ENCODE peak calls at places on chromosome 15, in four cellular contexts. G is upper lobe of right lung, M is dorsolateral prefrontal cortex, Y is lung. J is an unnamed sample.

GRCh38 chr15:57251941-57252340 is 124.4 kb upstream of the CGNL1 start:
- DNase-seq in G (no peak), M (no peak), Y (no peak), J (no peak)

GRCh38 chr15:78853500-78853899 is 19.2 kb upstream of the MORF4L1 start:
- DNase-seq in G (no peak), Y (no peak), M (no peak), J (no peak)

GRCh38 chr15:40103124-40103858 is 5.4 kb downstream of the BMF start:
- DNase-seq in G (peak), Y (peak), M (peak), J (no peak)

GRCh38 chr15:85598203-85598602 is 196.5 kb downstream of the KLHL25 start:
- DNase-seq in M (no peak), G (no peak), Y (no peak), J (no peak)

GRCh38 chr15:80308002-80308401 is 56.0 kb upstream of the CTXND1 start:
- DNase-seq in M (no peak), G (peak), Y (no peak), J (no peak)

GRCh38 chr15:41281236-41281635 is 50.2 kb downstream of the CHP1 start:
- DNase-seq in M (no peak), G (no peak), Y (no peak), J (no peak)

GRCh38 chr15:40567111-40567510 is 2.0 kb upstream of the RPUSD2 start:
- DNase-seq in G (no peak), M (no peak), Y (no peak), J (no peak)

GRCh38 chr15:25805006-25805405 is 58.1 kb downstream of the ATP10A start:
- DNase-seq in G (no peak), Y (no peak), M (no peak), J (no peak)

GRCh38 chr15:44038801-44039200 is 156.3 kb downstream of the FRMD5 start:
- DNase-seq in M (no peak), Y (no peak), G (no peak), J (no peak)

GRCh38 chr15:80328496-80328895 is 75.7 kb upstream of the ARNT2 start:
- DNase-seq in M (no peak), Y (no peak), G (no peak), J (no peak)

GRCh38 chr15:36769110-36769509 is 189.7 kb downstream of the CDIN1 start:
- DNase-seq in M (no peak), G (no peak), Y (no peak), J (no peak)

GRCh38 chr15:40307421-40308165 is at the start of gene PLCB2:
- DNase-seq in M (no peak), G (peak), Y (peak), J (peak)

GRCh38 chr15:78327442-78327841 is 12.7 kb upstream of the CRABP1 start:
- DNase-seq in M (no peak), G (no peak), Y (no peak), J (no peak)

GRCh38 chr15:90914240-90915080 is 11.4 kb downstream of the MAN2A2 start:
- DNase-seq in G (peak), Y (no peak), M (no peak), J (no peak)

DNA sequence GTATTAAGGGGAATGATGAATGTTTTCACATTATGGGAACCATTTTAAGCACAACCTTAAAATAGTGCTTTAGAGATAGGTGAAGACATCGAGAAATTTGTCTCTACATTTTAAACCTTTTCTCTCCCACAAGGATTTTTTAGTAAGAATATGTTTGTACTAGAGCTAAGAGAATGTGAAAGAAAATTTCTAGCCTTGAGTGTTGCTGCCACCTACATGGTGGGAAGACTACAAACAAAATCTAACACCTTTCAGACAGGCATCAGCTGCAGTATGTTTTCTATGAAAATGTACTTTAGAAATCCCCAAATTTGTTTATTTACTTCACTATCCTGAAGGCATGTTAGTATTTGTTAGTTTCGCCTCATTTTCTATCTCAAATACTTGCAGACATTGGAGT is 247.4 kb downstream of the WDR72 start:
- DNase-seq in M (no peak), Y (no peak), G (no peak), J (no peak)
- TF ChIP-seq CTCF in M (peak), Y (no peak), G (no peak), J (no peak)

DNA sequence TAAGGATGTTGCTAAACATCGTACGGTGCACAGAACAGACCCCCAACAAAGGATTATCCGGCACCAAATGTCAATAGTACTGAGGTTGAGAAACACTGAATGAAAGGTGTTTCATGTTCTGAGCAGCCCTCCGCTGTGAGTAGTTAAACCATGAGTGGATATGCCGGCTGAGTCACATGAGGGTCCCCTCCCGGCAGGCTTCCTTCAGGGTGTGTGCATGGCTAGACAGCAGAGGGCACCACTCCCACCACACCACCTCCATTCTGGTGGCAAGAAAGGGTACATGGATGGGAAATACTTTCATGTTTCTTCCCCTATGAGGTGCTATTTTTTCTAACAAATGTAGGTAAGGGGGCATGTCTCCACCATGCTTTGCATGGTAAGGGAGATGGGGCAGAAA is 128.3 kb upstream of the SEMA6D start:
- DNase-seq in G (no peak), Y (no peak), M (no peak), J (no peak)
- TF ChIP-seq CTCF in G (no peak), Y (no peak), M (no peak), J (no peak)

GRCh38 chr15:29021901-29022300 is 136.1 kb downstream of the APBA2 start:
- DNase-seq in G (no peak), M (peak), Y (no peak), J (no peak)
- TF ChIP-seq CTCF in G (no peak), M (no peak), Y (no peak), J (no peak)

GRCh38 chr15:68278345-68279217 is 1.0 kb downstream of the FEM1B start:
- DNase-seq in G (no peak), Y (no peak), M (no peak), J (no peak)
- TF ChIP-seq CTCF in G (no peak), Y (no peak), M (no peak), J (peak)

GRCh38 chr15:66233487-66234415 is 19.8 kb downstream of the MEGF11 start:
- DNase-seq in Y (no peak), M (peak), G (no peak), J (no peak)
- TF ChIP-seq CTCF in Y (no peak), M (no peak), G (no peak), J (no peak)

GRCh38 chr15:52789601-52790165 is 453 bp downstream of the ONECUT1 start:
- DNase-seq in G (no peak), Y (no peak), M (no peak), J (peak)

GRCh38 chr15:52789008-52789600 is 1.0 kb downstream of the ONECUT1 start:
- DNase-seq in G (no peak), Y (no peak), M (no peak), J (no peak)

GRCh38 chr15:52791776-52792175 is 1.6 kb upstream of the ONECUT1 start:
- DNase-seq in Y (no peak), M (no peak), G (no peak), J (no peak)

GRCh38 chr15:52790166-52790708 is at the start of gene ONECUT1:
- DNase-seq in Y (no peak), M (peak), G (no peak), J (peak)

DNA sequence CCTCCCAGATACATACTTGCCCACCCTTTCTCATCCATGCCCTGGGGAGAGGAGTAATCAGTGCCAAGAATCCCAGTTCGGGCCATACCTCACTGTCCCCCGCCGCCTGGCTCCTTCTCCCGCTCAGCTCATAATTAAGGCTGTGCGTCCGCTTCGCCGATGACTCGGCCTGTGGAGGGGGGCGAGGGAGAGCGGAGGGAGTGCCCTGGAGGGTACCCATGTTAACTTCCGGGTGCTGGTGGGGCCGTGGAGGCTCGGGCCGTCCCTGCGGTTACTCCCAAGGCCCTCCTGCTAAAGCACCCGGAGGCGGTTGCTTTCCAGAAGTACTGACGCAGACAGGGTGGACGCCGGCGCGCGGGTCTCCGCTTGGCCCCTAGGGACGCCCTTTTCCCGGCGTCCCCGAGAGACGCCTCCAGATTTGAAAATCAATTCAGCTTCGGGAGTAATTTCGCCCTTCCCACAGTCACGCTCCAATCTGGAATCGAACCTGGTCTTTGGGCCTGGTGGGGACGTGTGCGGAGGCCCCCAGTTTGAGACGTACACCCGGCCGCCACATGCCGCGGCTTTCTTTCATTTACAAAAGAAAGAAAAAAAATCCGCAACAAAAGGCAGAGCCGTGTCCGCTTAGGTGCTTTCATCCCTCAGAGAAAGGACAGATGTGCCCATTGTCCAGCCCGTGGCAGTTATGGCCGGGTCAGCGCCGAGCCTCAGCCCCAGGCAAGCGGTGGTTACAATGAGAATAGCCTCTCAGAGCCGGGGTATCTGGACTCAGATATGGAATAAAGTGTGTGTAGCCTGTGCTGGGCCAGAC is 1.0 kb upstream of the ONECUT1 start:
- DNase-seq in G (no peak), M (no peak), Y (no peak), J (no peak)
- TF ChIP-seq CTCF in G (peak), M (no peak), Y (no peak), J (no peak)

GRCh38 chr15:96477227-96477626 is 146.7 kb downstream of the NR2F2 start:
- DNase-seq in Y (no peak), G (no peak), M (no peak), J (no peak)
- TF ChIP-seq CTCF in Y (no peak), G (no peak), M (no peak), J (no peak)

GRCh38 chr15:66187271-66187670 is 66.3 kb downstream of the MEGF11 start:
- DNase-seq in Y (no peak), G (peak), M (peak), J (no peak)

GRCh38 chr15:66186049-66186825 is 67.3 kb downstream of the MEGF11 start:
- DNase-seq in G (no peak), Y (no peak), M (peak), J (no peak)

GRCh38 chr15:66189291-66189690 is 64.3 kb downstream of the MEGF11 start:
- DNase-seq in M (peak), Y (no peak), G (no peak), J (no peak)

GRCh38 chr15:66184936-66185790 is 68.4 kb downstream of the MEGF11 start:
- DNase-seq in Y (no peak), G (no peak), M (no peak), J (no peak)

DNA sequence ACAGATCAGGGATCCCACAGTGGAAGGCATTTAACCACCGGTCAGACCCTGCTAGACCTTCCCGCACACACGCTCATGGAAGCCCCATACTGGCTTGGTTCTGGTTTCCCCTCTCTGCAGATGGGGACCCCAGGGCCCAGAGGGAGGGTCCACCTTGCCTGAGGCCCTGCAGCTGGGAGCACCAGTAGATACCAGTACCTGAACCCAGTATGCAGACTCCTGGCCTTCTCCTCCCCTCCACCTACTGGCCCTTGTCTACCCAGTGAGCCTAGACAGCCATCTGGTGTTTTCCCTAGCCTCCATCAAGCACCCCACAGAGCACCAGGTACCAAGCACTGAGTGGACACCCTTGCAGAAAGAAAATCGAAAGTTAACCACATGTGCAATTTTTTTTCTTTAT is 65.1 kb downstream of the MEGF11 start:
- DNase-seq in Y (no peak), M (peak), G (peak), J (no peak)
- TF ChIP-seq CTCF in Y (no peak), M (no peak), G (no peak), J (no peak)

GRCh38 chr15:52568569-52569243 is at the start of gene ARPP19:
- DNase-seq in M (peak), G (peak), Y (peak), J (peak)
- TF ChIP-seq CTCF in M (peak), G (no peak), Y (no peak), J (peak)

J was measured in GM13976.